ENCODE peak calls at places on chromosomes 13 and 19, in ten cellular contexts. A is heart left ventricle; Q is fibroblast of pulmonary artery; L is sciatic nerve; I is fibroblast of the conjunctiva; F is thoracic aorta; D is stimulated activated naive CD4-positive, alpha-beta T cell treated with Interleukin-2 at 50 U/mL for 16 hours; M is colonic mucosa; G is A172; X is stimulated activated CD4-positive, alpha-beta T cell treated with anti-CD3 and anti-CD28 coated beads, Interleukin-2, amount 100 ng/mL, for 48 hours. N is an unnamed sample.

GRCh38 chr19:7500811-7501450 is 12.1 kb upstream of the PEX11G start:
- DNase-seq in A (no peak), Q (no peak), L (no peak), I (no peak), F (no peak), D (peak), M (peak), G (no peak), X (peak), N (no peak)

GRCh38 chr19:7927605-7928333 is 1.8 kb upstream of the CTXN1 start:
- DNase-seq in A (no peak), Q (no peak), L (peak), I (no peak), F (no peak), D (no peak), M (no peak), G (no peak), X (no peak), N (no peak)

GRCh38 chr19:35796645-35797542 is 15.8 kb downstream of the PRODH2 start:
- DNase-seq in A (no peak), Q (no peak), L (no peak), I (no peak), F (no peak), D (no peak), M (no peak), G (no peak), X (no peak), N (no peak)

GRCh38 chr13:21106089-21106488 is 44.7 kb upstream of the LATS2 start:
- DNase-seq in A (no peak), Q (peak), L (no peak), I (peak), F (no peak), D (no peak), M (no peak), G (peak), X (no peak), N (no peak)

GRCh38 chr19:34155686-34156085 is 16.6 kb upstream of the LSM14A start:
- DNase-seq in A (no peak), Q (peak), L (no peak), I (no peak), F (no peak), D (no peak), M (no peak), G (peak), X (no peak), N (no peak)

GRCh38 chr13:108214511-108215383 is 589 bp downstream of the LIG4 start:
- DNase-seq in A (peak), Q (no peak), L (no peak), I (no peak), F (no peak), D (no peak), M (peak), G (no peak), X (no peak), N (no peak)

GRCh38 chr19:4086336-4086953 is 19.7 kb upstream of the ZBTB7A start:
- DNase-seq in A (peak), Q (no peak), L (no peak), I (no peak), F (no peak), D (no peak), M (peak), G (no peak), X (no peak), N (no peak)

GRCh38 chr13:106565127-106565775 is 2.7 kb downstream of the ARGLU1 start:
- DNase-seq in A (no peak), Q (no peak), L (no peak), I (no peak), F (no peak), D (no peak), M (no peak), G (no peak), X (no peak), N (no peak)

GRCh38 chr19:56769650-56770049 is 70.9 kb downstream of the PEG3 start:
- DNase-seq in A (no peak), Q (no peak), L (no peak), I (no peak), F (no peak), D (no peak), M (no peak), G (no peak), X (no peak), N (no peak)

GRCh38 chr19:28960986-28961705 is 251.8 kb downstream of the UQCRFS1 start:
- DNase-seq in A (no peak), Q (peak), L (no peak), I (no peak), F (no peak), D (no peak), M (no peak), G (no peak), X (no peak), N (no peak)

GRCh38 chr19:2973229-2973628 is 4.1 kb upstream of the TLE6 start:
- DNase-seq in A (peak), Q (peak), L (no peak), I (no peak), F (no peak), D (no peak), M (no peak), G (no peak), X (no peak), N (peak)

GRCh38 chr13:40149611-40150283 is 494.3 kb downstream of the COG6 start:
- DNase-seq in A (peak), Q (peak), L (no peak), I (peak), F (peak), D (no peak), M (no peak), G (peak), X (no peak), N (no peak)

GRCh38 chr19:18292460-18292809 is 11.0 kb upstream of the JUND start:
- DNase-seq in A (no peak), Q (no peak), L (no peak), I (no peak), F (no peak), D (no peak), M (peak), G (no peak), X (no peak), N (no peak)

GRCh38 chr19:38394488-38394887 is 6.0 kb downstream of the SPRED3 start:
- DNase-seq in A (no peak), Q (no peak), L (no peak), I (no peak), F (no peak), D (peak), M (no peak), G (no peak), X (peak), N (no peak)

GRCh38 chr13:31896427-31896826 is 135.1 kb upstream of the FRY start:
- DNase-seq in A (peak), Q (peak), L (no peak), I (peak), F (no peak), D (no peak), M (no peak), G (peak), X (no peak), N (no peak)

N was measured in posterior vena cava.